ENCODE peak calls at places on chromosomes 7 and 10, in nine cellular contexts. A is left lung, M is left ventricle myocardium inferior, Q is A549, S is astrocyte, B is neural progenitor cell, Z is SJSA1, X is adipocyte, Y is IMR-90. H is an unnamed sample.

GRCh38 chr7:156764016-156764669 is 123.6 kb downstream of the RNF32 start:
- DNase-seq in A (peak; percentile 62), Z (no peak), Q (peak; percentile 69), X (peak; percentile 84), M (peak; percentile 56), S (peak; percentile 64), B (peak; percentile 75), Y (peak; percentile 78), H (no peak)

GRCh38 chr7:31082017-31082416 is 29.9 kb downstream of the ADCYAP1R1 start:
- DNase-seq in A (no peak), X (no peak), Y (no peak), M (peak; percentile 8), Z (no peak), B (no peak), S (no peak), Q (no peak), H (no peak)

GRCh38 chr10:129912161-129912917 is 51.7 kb downstream of the EBF3 start:
- DNase-seq in Q (no peak), Y (peak; percentile 22), S (no peak), X (peak; percentile 77), B (no peak), M (no peak), A (no peak), Z (no peak), H (no peak)

GRCh38 chr10:116331815-116332214 is 7.6 kb downstream of the CCDC172 start:
- DNase-seq in Q (no peak), Z (no peak), X (no peak), Y (no peak), S (no peak), B (no peak), M (no peak), A (no peak), H (no peak)

GRCh38 chr7:67105382-67105781 is 108.7 kb downstream of the TYW1 start:
- DNase-seq in Y (peak; percentile 33), Q (no peak), X (no peak), M (no peak), Z (no peak), A (no peak), S (peak; percentile 55), B (no peak), H (no peak)

GRCh38 chr7:6545398-6546126 is 5.7 kb downstream of the GRID2IP start:
- DNase-seq in B (no peak), A (no peak), Q (no peak), M (no peak), X (no peak), Y (no peak), Z (no peak), S (no peak), H (no peak)

GRCh38 chr10:61815505-61815904 is 86.0 kb upstream of the ARID5B start:
- DNase-seq in S (peak; percentile 25), X (no peak), Y (no peak), Q (no peak), B (no peak), Z (peak; percentile 12), M (no peak), A (no peak), H (no peak)

GRCh38 chr10:12241810-12242529 is 46.0 kb downstream of the CDC123 start:
- DNase-seq in Z (no peak), M (peak; percentile 50), A (no peak), Y (peak; percentile 53), Q (no peak), X (no peak), B (no peak), S (peak; percentile 25), H (no peak)

GRCh38 chr7:6226194-6226799 is 46.1 kb downstream of the CYTH3 start:
- DNase-seq in Z (peak; percentile 87), M (no peak), S (peak; percentile 79), Q (no peak), X (peak; percentile 83), B (no peak), A (no peak), Y (peak; percentile 82), H (no peak)

GRCh38 chr7:123865517-123866117 is 20.6 kb downstream of the HYAL4 start:
- DNase-seq in Q (peak; percentile 11), Y (peak; percentile 67), S (peak; percentile 33), B (peak; percentile 58), A (no peak), M (no peak), X (peak; percentile 85), Z (peak; percentile 25), H (no peak)

GRCh38 chr7:101941481-101942383 is 124.3 kb downstream of the CUX1 start:
- DNase-seq in X (peak; percentile 75), S (peak; percentile 78), A (no peak), B (no peak), Q (peak; percentile 73), M (no peak), Y (peak; percentile 72), Z (peak; percentile 62), H (no peak)

GRCh38 chr7:128763541-128763940 is 12.1 kb downstream of the OPN1SW start:
- DNase-seq in M (no peak), S (no peak), X (no peak), Q (no peak), A (no peak), B (no peak), Z (no peak), Y (no peak), H (no peak)

GRCh38 chr7:73725703-73726466 is 6.4 kb upstream of the STX1A start:
- DNase-seq in S (no peak), Z (peak; percentile 66), X (peak; percentile 93), Q (no peak), B (peak; percentile 91), M (peak; percentile 85), A (peak; percentile 81), Y (peak; percentile 53), H (peak; percentile 71)

GRCh38 chr7:80412842-80413241 is 99.0 kb downstream of the GNAT3 start:
- DNase-seq in Y (peak; percentile 75), Q (no peak), B (no peak), Z (no peak), M (no peak), S (peak; percentile 40), X (peak; percentile 22), A (no peak), H (no peak)

GRCh38 chr7:108452707-108453106 is 3.5 kb downstream of the NRCAM start:
- DNase-seq in A (no peak), S (no peak), Q (peak; percentile 52), X (peak; percentile 54), B (peak; percentile 57), Z (no peak), Y (peak; percentile 40), M (no peak), H (no peak)

GRCh38 chr7:117164578-117164977 is 158.3 kb downstream of the WNT2 start:
- DNase-seq in X (no peak), Z (no peak), B (no peak), Y (peak; percentile 86), Q (no peak), S (peak; percentile 84), M (no peak), A (no peak), H (no peak)

GRCh38 chr7:8434290-8435002 is 1.0 kb downstream of the NXPH1 start:
- DNase-seq in A (no peak), Y (no peak), M (no peak), Q (no peak), X (no peak), Z (no peak), B (peak; percentile 51), S (no peak), H (no peak)

GRCh38 chr7:25772802-25773201 is 379.2 kb upstream of the NFE2L3 start:
- DNase-seq in A (no peak), S (no peak), M (no peak), X (no peak), Q (no peak), Y (no peak), Z (no peak), B (no peak), H (no peak)

GRCh38 chr10:23405540-23405939 is 33.3 kb upstream of the OTUD1 start:
- DNase-seq in M (no peak), X (no peak), S (peak; percentile 35), Y (peak; percentile 92), Z (no peak), A (no peak), Q (no peak), B (no peak), H (no peak)

GRCh38 chr10:27819781-27820531 is 74.3 kb upstream of the MKX start:
- DNase-seq in Y (peak; percentile 66), A (no peak), B (no peak), Q (no peak), M (peak; percentile 61), S (peak; percentile 87), X (peak; percentile 17), Z (no peak), H (no peak)

GRCh38 chr7:91435386-91436059 is 171.3 kb downstream of the FZD1 start:
- DNase-seq in M (no peak), X (peak; percentile 40), Z (no peak), B (no peak), Q (no peak), A (no peak), S (no peak), Y (no peak), H (no peak)

GRCh38 chr10:47104786-47105385 is 193.7 kb downstream of the PTPN20 start:
- DNase-seq in S (no peak), M (no peak), Q (no peak), A (peak; percentile 68), X (no peak), B (no peak), Z (no peak), Y (peak; percentile 3), H (no peak)

GRCh38 chr10:125157473-125157865 is 2.9 kb downstream of the CTBP2 start:
- DNase-seq in A (no peak), X (peak; percentile 48), M (no peak), Y (no peak), Q (no peak), B (no peak), S (no peak), Z (peak; percentile 33), H (no peak)
- H3K4me1 ChIP-seq in A (peaks cover 38% of the 10 kb centered on the region), X (peaks cover 63% of the 10 kb centered on the region), M (peaks cover 81% of the 10 kb centered on the region), Y (peaks cover 25% of the 10 kb centered on the region), Q (peaks cover 60% of the 10 kb centered on the region), B (peaks cover 60% of the 10 kb centered on the region), S (peaks cover 66% of the 10 kb centered on the region), Z (peaks cover 49% of the 10 kb centered on the region), H (peaks cover 11% of the 10 kb centered on the region)

GRCh38 chr10:679556-679955 is 9.9 kb downstream of the DIP2C start:
- DNase-seq in M (no peak), B (no peak), A (no peak), S (no peak), Q (no peak), Z (no peak), X (no peak), Y (no peak), H (no peak)
- H3K4me1 ChIP-seq in M (peaks cover 71% of the 10 kb centered on the region), B (no peaks in the 10 kb centered on the region), A (no peaks in the 10 kb centered on the region), S (peaks cover 26% of the 10 kb centered on the region), Q (peaks cover 13% of the 10 kb centered on the region), Z (peaks cover 37% of the 10 kb centered on the region), X (peaks cover 30% of the 10 kb centered on the region), Y (peaks cover 27% of the 10 kb centered on the region), H (no peaks in the 10 kb centered on the region)

DNA sequence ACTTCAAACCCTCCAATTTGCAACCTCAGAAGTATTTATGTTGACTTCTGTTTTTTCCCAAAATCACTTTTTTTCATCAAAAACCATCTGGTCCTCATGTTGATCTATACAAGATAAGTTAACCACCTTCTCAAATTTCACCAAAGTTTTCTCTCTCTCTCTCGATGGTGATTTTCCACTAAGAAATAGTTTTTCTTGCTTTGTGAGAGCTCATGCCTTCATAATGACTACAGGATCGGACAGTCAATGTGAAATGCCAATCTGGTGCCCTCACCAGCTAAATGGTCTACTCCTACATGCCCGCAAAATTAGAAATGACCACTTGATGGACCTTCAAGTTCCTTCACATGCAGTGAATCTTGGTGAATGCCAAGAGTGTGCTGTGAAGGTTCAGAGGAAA is 40.4 kb downstream of the CNNM1 start:
- DNase-seq in M (no peak), B (no peak), Q (no peak), Z (no peak), A (no peak), S (peak; percentile 22), Y (peak; percentile 15), X (peak; percentile 85), H (no peak)
- H3K4me1 ChIP-seq in M (no peaks in the 10 kb centered on the region), B (no peaks in the 10 kb centered on the region), Q (peaks cover 10% of the 10 kb centered on the region), Z (peaks cover 18% of the 10 kb centered on the region), A (no peaks in the 10 kb centered on the region), S (peaks cover 4% of the 10 kb centered on the region), Y (peaks cover 9% of the 10 kb centered on the region), X (peaks cover 20% of the 10 kb centered on the region), H (no peaks in the 10 kb centered on the region)

GRCh38 chr10:89515031-89515841 is 20.2 kb downstream of the SLC16A12 start:
- DNase-seq in Z (peak; percentile 90), Q (no peak), X (peak; percentile 95), M (no peak), A (no peak), B (no peak), S (peak; percentile 100), Y (peak; percentile 100), H (no peak)
- H3K4me1 ChIP-seq in Z (peaks cover 45% of the 10 kb centered on the region), Q (peaks cover 11% of the 10 kb centered on the region), X (peaks cover 35% of the 10 kb centered on the region), M (peaks cover 45% of the 10 kb centered on the region), A (no peaks in the 10 kb centered on the region), B (no peaks in the 10 kb centered on the region), S (peaks cover 37% of the 10 kb centered on the region), Y (peaks cover 24% of the 10 kb centered on the region), H (no peaks in the 10 kb centered on the region)

H was measured in effector memory CD4-positive, alpha-beta T cell.